ENCODE peak calls at places on chromosomes 11 and 22, in nine cellular contexts. N is head of caudate nucleus; W is CD4-positive, alpha-beta T cell; E is A172; Y is activated CD4-positive, alpha-beta T cell treated with anti-CD3 and anti-CD28 coated beads for 24 hours; K is NCI-H460; S is T47D; M is left colon; G is posterior cingulate gyrus. O is an unnamed sample.

GRCh38 chr11:119416606-119417580 is 6.1 kb downstream of the THY1 start:
- DNase-seq in N (peak), W (no peak), E (peak), Y (no peak), K (no peak), S (no peak), M (no peak), G (peak), O (no peak)

GRCh38 chr11:19093976-19094375 is 23.0 kb upstream of the ZDHHC13 start:
- DNase-seq in N (no peak), W (no peak), E (peak), Y (no peak), K (no peak), S (no peak), M (no peak), G (no peak), O (no peak)

GRCh38 chr11:35787626-35788025 is 125.1 kb downstream of the TRIM44 start:
- DNase-seq in N (peak), W (no peak), E (no peak), Y (no peak), K (no peak), S (no peak), M (no peak), G (no peak), O (no peak)

GRCh38 chr11:18012314-18012905 is 437 bp downstream of the SERGEF start:
- DNase-seq in N (peak), W (no peak), E (no peak), Y (no peak), K (no peak), S (no peak), M (no peak), G (peak), O (no peak)

GRCh38 chr11:3614742-3615171 is 27.0 kb downstream of the ART5 start:
- DNase-seq in N (peak), W (no peak), E (peak), Y (peak), K (no peak), S (no peak), M (peak), G (no peak), O (peak)

GRCh38 chr11:94840209-94840608 is 72.1 kb downstream of the AMOTL1 start:
- DNase-seq in N (no peak), W (no peak), E (no peak), Y (no peak), K (no peak), S (no peak), M (no peak), G (no peak), O (no peak)

GRCh38 chr11:35275808-35276170 is 136.8 kb downstream of the CD44 start:
- DNase-seq in N (peak), W (no peak), E (no peak), Y (no peak), K (no peak), S (no peak), M (no peak), G (no peak), O (no peak)

GRCh38 chr11:113549611-113550061 is 74.4 kb upstream of the DRD2 start:
- DNase-seq in N (no peak), W (no peak), E (no peak), Y (no peak), K (no peak), S (no peak), M (no peak), G (no peak), O (no peak)

GRCh38 chr11:104944080-104944479 is 24.3 kb downstream of the CASP4 start:
- DNase-seq in N (no peak), W (no peak), E (no peak), Y (no peak), K (no peak), S (no peak), M (no peak), G (no peak), O (no peak)

GRCh38 chr11:74672332-74672955 is 58.8 kb downstream of the CHRDL2 start:
- DNase-seq in N (no peak), W (no peak), E (peak), Y (no peak), K (no peak), S (no peak), M (no peak), G (no peak), O (no peak)

GRCh38 chr11:125591659-125592304 is 870 bp upstream of the STT3A start:
- DNase-seq in N (no peak), W (peak), E (peak), Y (peak), K (no peak), S (peak), M (peak), G (peak), O (peak)

GRCh38 chr11:31795706-31796522 is 15.2 kb downstream of the PAX6 start:
- DNase-seq in N (no peak), W (no peak), E (no peak), Y (no peak), K (no peak), S (no peak), M (no peak), G (no peak), O (no peak)

GRCh38 chr11:77508031-77508430 is 34.1 kb upstream of the PAK1 start:
- DNase-seq in N (no peak), W (no peak), E (no peak), Y (no peak), K (no peak), S (no peak), M (no peak), G (no peak), O (no peak)

GRCh38 chr11:44568706-44569473 is 3.4 kb downstream of the CD82 start:
- DNase-seq in N (peak), W (peak), E (peak), Y (peak), K (no peak), S (no peak), M (peak), G (peak), O (peak)

GRCh38 chr11:1218256-1218787 is 4.5 kb upstream of the MUC5B start:
- DNase-seq in N (no peak), W (no peak), E (no peak), Y (no peak), K (no peak), S (no peak), M (peak), G (no peak), O (peak)

GRCh38 chr22:21759133-21759532 is 23.5 kb upstream of the YPEL1 start:
- DNase-seq in N (peak), W (no peak), E (no peak), Y (no peak), K (no peak), S (no peak), M (no peak), G (no peak), O (no peak)

GRCh38 chr11:23490557-23491235 is 630.4 kb upstream of the CCDC179 start:
- DNase-seq in N (no peak), W (no peak), E (no peak), Y (no peak), K (no peak), S (no peak), M (no peak), G (no peak), O (no peak)

GRCh38 chr11:72639475-72640375 is 34.5 kb downstream of the PDE2A start:
- DNase-seq in N (no peak), W (no peak), E (no peak), Y (no peak), K (no peak), S (no peak), M (no peak), G (no peak), O (peak)

GRCh38 chr11:75668508-75669297 is at the start of gene MAP6:
- DNase-seq in N (peak), W (no peak), E (peak), Y (no peak), K (no peak), S (no peak), M (peak), G (peak), O (no peak)

GRCh38 chr11:63472372-63472771 is 18.6 kb downstream of the PLAAT5 start:
- DNase-seq in N (no peak), W (no peak), E (no peak), Y (no peak), K (no peak), S (no peak), M (no peak), G (no peak), O (no peak)

GRCh38 chr22:48492371-48493320 is 1335.0 kb downstream of the BRD1 start:
- DNase-seq in N (peak), W (no peak), E (peak), Y (no peak), K (peak), S (peak), M (peak), G (peak), O (peak)

GRCh38 chr22:47192651-47193437 is 430.4 kb downstream of the TBC1D22A start:
- DNase-seq in N (no peak), W (no peak), E (peak), Y (no peak), K (peak), S (no peak), M (peak), G (no peak), O (peak)